ENCODE peak calls at places on chromosomes 13 and 19, in six cellular contexts. V is neural crest cell; F is IMR-90; K is PC-3; O is CD4-positive, alpha-beta T cell; A is Calu3. M is an unnamed sample.

GRCh38 chr19:7844951-7845350 is 14.9 kb downstream of the EVI5L start:
- DNase-seq in V (no peak), F (no peak), K (no peak), O (no peak), A (no peak), M (no peak)

GRCh38 chr13:40629678-40630384 is 36.6 kb downstream of the FOXO1 start:
- DNase-seq in V (no peak), F (no peak), K (no peak), O (no peak), A (no peak), M (no peak)

GRCh38 chr19:41228486-41228885 is 9.5 kb downstream of the AXL start:
- DNase-seq in V (no peak), F (no peak), K (no peak), O (no peak), A (no peak), M (no peak)

GRCh38 chr19:5048727-5049553 is 80.0 kb downstream of the KDM4B start:
- DNase-seq in V (no peak), F (peak), K (peak), O (no peak), A (peak), M (no peak)

GRCh38 chr19:9910625-9911024 is 25.7 kb downstream of the OLFM2 start:
- DNase-seq in V (no peak), F (no peak), K (no peak), O (no peak), A (no peak), M (no peak)

GRCh38 chr19:2051771-2052704 is 994 bp upstream of the MKNK2 start:
- DNase-seq in V (no peak), F (no peak), K (no peak), O (peak), A (no peak), M (no peak)

GRCh38 chr19:38511074-38511708 is 77.7 kb downstream of the RYR1 start:
- DNase-seq in V (no peak), F (no peak), K (no peak), O (no peak), A (no peak), M (no peak)

GRCh38 chr13:100298691-100299090 is 209.8 kb downstream of the PCCA start:
- DNase-seq in V (no peak), F (no peak), K (no peak), O (no peak), A (no peak), M (no peak)

GRCh38 chr19:55640577-55641375 is at the start of gene ZNF580:
- DNase-seq in V (peak), F (peak), K (peak), O (peak), A (peak), M (peak)

GRCh38 chr19:45444318-45445041 is 20.8 kb upstream of the ERCC1 start:
- DNase-seq in V (peak), F (peak), K (peak), O (peak), A (peak), M (peak)

GRCh38 chr19:24033962-24034342 is 53.0 kb upstream of the ZNF254 start:
- DNase-seq in V (peak), F (peak), K (peak), O (peak), A (peak), M (peak)

GRCh38 chr13:59823495-59823894 is 340.2 kb downstream of the DIAPH3 start:
- DNase-seq in V (no peak), F (peak), K (peak), O (no peak), A (no peak), M (no peak)

GRCh38 chr13:97905517-97905916 is 48.0 kb upstream of the IPO5 start:
- DNase-seq in V (no peak), F (no peak), K (no peak), O (no peak), A (no peak), M (no peak)

GRCh38 chr19:54252243-54252642 is 4.8 kb downstream of the LILRB5 start:
- DNase-seq in V (no peak), F (no peak), K (no peak), O (no peak), A (no peak), M (no peak)

GRCh38 chr19:19101540-19101939 is 36.7 kb downstream of the TMEM161A start:
- DNase-seq in V (no peak), F (no peak), K (no peak), O (no peak), A (no peak), M (no peak)

GRCh38 chr19:53507523-53508442 is 30.2 kb upstream of the ZNF331 start:
- DNase-seq in V (no peak), F (peak), K (peak), O (no peak), A (no peak), M (no peak)

GRCh38 chr13:112105884-112106283 is 38.9 kb downstream of the SOX1 start:
- DNase-seq in V (peak), F (no peak), K (no peak), O (no peak), A (no peak), M (no peak)

GRCh38 chr19:50725218-50725931 is 2.2 kb downstream of the CLEC11A start:
- DNase-seq in V (no peak), F (no peak), K (no peak), O (no peak), A (no peak), M (no peak)

GRCh38 chr19:36113895-36114762 is 546 bp downstream of the POLR2I start:
- DNase-seq in V (no peak), F (peak), K (peak), O (peak), A (no peak), M (peak)

GRCh38 chr13:85661639-85662038 is 137.6 kb downstream of the SLITRK6 start:
- DNase-seq in V (no peak), F (no peak), K (no peak), O (no peak), A (no peak), M (no peak)

GRCh38 chr13:34926513-34926912 is 15.6 kb upstream of the NBEA start:
- DNase-seq in V (no peak), F (peak), K (peak), O (no peak), A (peak), M (no peak)

GRCh38 chr13:24671367-24672117 is 8.7 kb upstream of the ATP12A start:
- DNase-seq in V (peak), F (peak), K (peak), O (no peak), A (peak), M (peak)

GRCh38 chr13:109738298-109738746 is 48.1 kb downstream of the IRS2 start:
- DNase-seq in V (no peak), F (no peak), K (no peak), O (no peak), A (no peak), M (no peak)

GRCh38 chr19:49807174-49807830 is 5.8 kb downstream of the FUZ start:
- DNase-seq in V (no peak), F (no peak), K (no peak), O (no peak), A (no peak), M (no peak)

GRCh38 chr13:110293649-110294048 is 13.3 kb downstream of the COL4A1 start:
- DNase-seq in V (no peak), F (no peak), K (no peak), O (no peak), A (no peak), M (no peak)

M was measured in COR-L47.